ENCODE peak calls at places on chromosome 16, in four cellular contexts. J, Z, B and S are unnamed samples.

GRCh38 chr16:23986455-23986854 is 150.7 kb downstream of the PRKCB start:
- DNase-seq in B (no peak), Z (no peak), J (no peak), S (no peak)

GRCh38 chr16:74999683-75000480 is 1.1 kb downstream of the ZNRF1 start:
- DNase-seq in J (no peak), B (peak), Z (peak), S (peak)

GRCh38 chr16:3086596-3087242 is 12.4 kb downstream of the ZSCAN10 start:
- DNase-seq in J (no peak), Z (no peak), B (no peak), S (no peak)

GRCh38 chr16:17359778-17360177 is 111.0 kb downstream of the XYLT1 start:
- DNase-seq in B (no peak), Z (no peak), J (peak), S (no peak)

GRCh38 chr16:69909760-69910159 is 41.4 kb upstream of the CLEC18A start:
- DNase-seq in Z (no peak), J (no peak), B (no peak), S (no peak)

GRCh38 chr16:85759631-85760419 is 8.9 kb upstream of the C16orf74 start:
- DNase-seq in Z (peak), J (no peak), B (no peak), S (peak)

GRCh38 chr16:88633684-88634140 is 4.7 kb upstream of the IL17C start:
- DNase-seq in Z (peak), B (peak), J (peak), S (peak)

GRCh38 chr16:49260956-49261530 is 20.6 kb downstream of the CBLN1 start:
- DNase-seq in Z (no peak), J (no peak), B (peak), S (no peak)

GRCh38 chr16:28326881-28327610 is 34.7 kb downstream of the SBK1 start:
- DNase-seq in B (peak), Z (peak), J (peak), S (peak)

GRCh38 chr16:57536306-57537193 is at the start of gene CCDC102A:
- DNase-seq in B (peak), Z (peak), J (no peak), S (peak)

GRCh38 chr16:71826533-71827017 is 17.9 kb upstream of the AP1G1 start:
- DNase-seq in B (no peak), J (no peak), Z (no peak), S (no peak)

GRCh38 chr16:22813946-22814325 is at the start of gene HS3ST2:
- DNase-seq in Z (peak), J (no peak), B (peak), S (peak)

GRCh38 chr16:70331588-70332358 is 14.9 kb upstream of the DDX19A start:
- DNase-seq in J (no peak), Z (no peak), B (peak), S (peak)

GRCh38 chr16:83577201-83577600 is 230.6 kb upstream of the HSBP1 start:
- DNase-seq in Z (no peak), J (no peak), B (no peak), S (no peak)

GRCh38 chr16:14377326-14377725 is 252.7 kb downstream of the PARN start:
- DNase-seq in J (peak), Z (no peak), B (no peak), S (no peak)

GRCh38 chr16:29675811-29676643 is 3.0 kb upstream of the QPRT start:
- DNase-seq in B (peak), Z (no peak), J (peak), S (peak)

GRCh38 chr16:66275795-66276428 is 90.6 kb upstream of the CDH5 start:
- DNase-seq in B (peak), Z (peak), J (peak), S (peak)

GRCh38 chr16:69937465-69937951 is 13.6 kb upstream of the CLEC18A start:
- DNase-seq in J (no peak), Z (no peak), B (peak), S (no peak)

GRCh38 chr16:88894681-88895300 is 28.3 kb upstream of the PABPN1L start:
- DNase-seq in Z (no peak), J (no peak), B (no peak), S (no peak)

GRCh38 chr16:71311553-71312158 is 22.5 kb upstream of the CMTR2 start:
- DNase-seq in Z (peak), B (peak), J (peak), S (peak)

GRCh38 chr16:23269248-23270091 is 32.6 kb upstream of the SCNN1B start:
- DNase-seq in B (peak), J (no peak), Z (no peak), S (no peak)

GRCh38 chr16:69270395-69270794 is 40.8 kb upstream of the VPS4A start:
- DNase-seq in B (no peak), J (peak), Z (no peak), S (no peak)

GRCh38 chr16:10964039-10964890 is 19.9 kb downstream of the CLEC16A start:
- DNase-seq in Z (peak), J (peak), B (peak), S (peak)

GRCh38 chr16:68993885-68994284 is 111.6 kb upstream of the HAS3 start:
- DNase-seq in J (peak), Z (no peak), B (no peak), S (no peak)

GRCh38 chr16:3168706-3169105 is 19.3 kb upstream of the OR1F1 start:
- DNase-seq in J (no peak), Z (no peak), B (no peak), S (no peak)

GRCh38 chr16:11658896-11659708 is 9.2 kb upstream of the SNN start:
- DNase-seq in Z (peak), J (no peak), B (no peak), S (peak)

GRCh38 chr16:51144203-51144602 is 6.9 kb downstream of the SALL1 start:
- DNase-seq in J (no peak), B (no peak), Z (no peak), S (no peak)

GRCh38 chr16:19410435-19411153 is 7.1 kb upstream of the TMC5 start:
- DNase-seq in Z (peak), J (no peak), B (peak), S (peak)

GRCh38 chr16:74651841-74652240 is 14.8 kb downstream of the RFWD3 start:
- DNase-seq in Z (no peak), J (no peak), B (no peak), S (no peak)

GRCh38 chr16:88638323-88639230 is at the start of gene IL17C:
- DNase-seq in J (no peak), B (no peak), Z (peak), S (peak)

GRCh38 chr16:16071631-16072244 is 122.3 kb downstream of the ABCC1 start:
- DNase-seq in Z (no peak), B (peak), J (peak), S (no peak)

GRCh38 chr16:68960910-68961309 is 117.6 kb downstream of the TANGO6 start:
- DNase-seq in Z (no peak), B (no peak), J (no peak), S (no peak)

GRCh38 chr16:84144301-84144858 is 597 bp downstream of the HSDL1 start:
- DNase-seq in B (peak), Z (peak), J (peak), S (no peak)

GRCh38 chr16:59634951-59635350 is 900.8 kb upstream of the GOT2 start:
- DNase-seq in Z (no peak), J (peak), B (no peak), S (no peak)

GRCh38 chr16:66580605-66581209 is 1.4 kb downstream of the CMTM2 start:
- DNase-seq in Z (no peak), J (peak), B (peak), S (no peak)

DNA sequence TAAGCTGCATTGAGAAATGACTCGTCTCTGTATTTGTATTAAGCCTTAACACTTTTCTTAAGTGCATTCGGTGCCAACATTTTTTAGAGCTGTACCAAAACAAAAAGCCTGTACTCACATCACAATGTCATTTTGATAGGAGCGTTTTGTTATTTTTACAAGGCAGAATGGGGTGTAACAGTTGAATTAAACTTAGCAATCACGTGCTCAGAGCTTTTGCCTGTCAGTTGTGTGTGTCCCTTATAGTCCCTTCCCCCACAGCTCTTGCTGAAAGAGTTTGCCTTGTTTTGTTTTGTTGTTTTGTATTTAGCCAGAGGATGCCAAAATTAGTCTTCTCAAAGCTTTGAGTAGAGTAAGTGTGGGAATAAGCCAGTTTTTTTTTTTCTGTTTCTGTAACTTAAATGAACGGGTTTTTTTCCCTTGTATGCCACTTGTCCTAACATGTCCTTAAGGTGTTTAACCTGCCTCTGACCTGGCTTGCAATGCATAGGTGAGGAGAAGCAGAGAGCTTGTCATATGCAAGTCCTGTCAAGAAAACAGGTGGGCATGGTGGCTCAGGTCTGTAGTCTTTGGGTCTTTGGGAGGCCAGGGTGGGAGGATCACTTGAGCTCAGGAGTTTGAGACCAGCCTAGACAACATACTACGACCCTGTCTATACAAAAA is 4.6 kb upstream of the MAPK8IP3 start:
- DNase-seq in Z (no peak), B (no peak), J (no peak), S (no peak)
- H4K5ac ChIP-seq in Z (no peak), B (no peak), J (no peak), S (no peak)

DNA sequence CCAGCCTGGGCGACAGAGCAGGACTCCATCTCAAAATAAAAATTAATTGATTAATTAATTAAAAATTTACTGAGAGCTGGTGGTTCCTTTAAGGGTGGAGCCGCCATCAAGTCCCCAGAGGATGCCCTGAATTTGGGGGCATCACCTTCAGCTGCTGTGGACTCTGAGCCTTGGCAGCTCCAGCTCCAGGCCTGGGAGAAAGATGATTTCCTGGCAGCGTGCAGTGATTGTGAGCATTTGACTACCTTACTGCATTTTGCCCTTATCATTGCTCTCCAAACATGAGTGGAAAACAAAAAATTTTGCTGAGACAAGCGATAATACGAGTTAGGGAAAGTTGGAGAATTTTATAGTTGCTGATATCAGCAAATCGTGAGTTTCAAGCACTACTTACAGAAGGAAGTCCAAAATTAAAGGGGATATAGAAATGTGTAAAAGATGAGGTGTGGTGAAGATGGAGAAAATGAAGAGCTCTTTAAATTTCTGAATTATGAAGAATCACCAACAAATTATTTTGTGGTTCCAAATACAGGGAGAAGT is 2.6 kb upstream of the ITGAD start:
- DNase-seq in J (no peak), B (no peak), Z (no peak), S (no peak)
- H4K5ac ChIP-seq in J (no peak), B (no peak), Z (no peak), S (no peak)

GRCh38 chr16:56369202-56369601 is 56.1 kb downstream of the AMFR start:
- DNase-seq in J (no peak), Z (no peak), B (no peak), S (no peak)
- H4K5ac ChIP-seq in J (no peak), Z (no peak), B (no peak), S (no peak)

DNA sequence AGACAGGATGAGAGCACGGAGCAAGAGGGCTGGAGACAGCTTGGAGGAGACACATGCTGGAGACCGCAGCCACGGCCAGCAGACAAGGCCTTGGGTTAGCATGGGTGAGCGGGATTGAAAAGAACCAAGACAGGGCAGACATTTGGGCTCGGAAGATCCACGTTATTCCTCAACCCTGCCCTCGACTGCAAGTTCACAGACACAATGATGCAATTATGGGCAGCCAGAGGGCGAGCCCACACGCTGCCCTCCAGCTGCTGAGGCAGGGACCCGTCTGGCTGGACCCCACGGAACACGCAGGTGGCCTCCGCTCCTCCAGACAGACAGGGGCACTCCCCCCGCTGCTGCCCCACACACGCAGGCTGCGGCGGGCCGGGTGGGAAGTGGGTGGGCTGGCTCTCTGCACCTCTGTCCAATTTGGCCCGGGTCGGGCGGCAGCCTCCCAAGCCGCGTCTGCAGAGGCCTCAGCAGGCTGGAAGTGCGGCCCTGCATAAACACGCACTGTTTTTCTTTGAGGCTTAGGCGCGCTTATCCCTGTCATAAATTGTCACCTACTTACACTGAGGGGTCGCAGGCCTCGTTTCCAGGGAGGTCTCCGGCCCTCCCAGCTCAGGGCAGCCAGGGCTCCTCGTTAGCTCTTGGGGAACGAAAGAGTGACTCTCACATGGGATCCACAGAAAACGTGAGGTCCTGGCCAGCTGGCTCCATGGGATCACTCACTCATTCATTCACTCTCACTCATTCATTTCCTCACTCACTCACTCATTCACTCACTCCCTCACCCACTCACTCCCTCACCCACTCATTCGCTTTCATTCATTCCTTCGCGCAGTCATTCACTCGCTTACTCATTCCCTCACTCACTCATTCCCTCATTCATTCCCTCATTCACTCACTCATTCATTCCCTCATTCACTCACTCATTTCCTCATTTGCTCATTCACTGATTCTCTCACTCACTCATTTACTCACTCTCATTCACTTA is 303.9 kb downstream of the C16orf95 start:
- DNase-seq in J (no peak), B (no peak), Z (no peak), S (no peak)
- H4K5ac ChIP-seq in J (no peak), B (no peak), Z (no peak), S (no peak)